ENCODE peak calls at places on chromosomes 5 and 9, in seven cellular contexts. Q is psoas muscle, R is uterus, I is stomach, Z is ovary, G is amniotic stem cell, N is mesendoderm. A is an unnamed sample.

GRCh38 chr5:134177197-134178171 is 734 bp upstream of the SKP1 start:
- DNase-seq in Q (peak; percentile 72), R (peak; percentile 69), I (peak; percentile 70), Z (peak; percentile 49), G (peak; percentile 42), N (peak; percentile 85), A (no peak)

GRCh38 chr9:23851024-23851629 is 25.1 kb upstream of the ELAVL2 start:
- DNase-seq in Q (no peak), R (no peak), I (no peak), Z (no peak), G (no peak), N (peak; percentile 67), A (peak; percentile 41)

GRCh38 chr5:171023508-171023907 is 161.7 kb downstream of the RANBP17 start:
- DNase-seq in Q (no peak), R (no peak), I (no peak), Z (no peak), G (no peak), N (peak; percentile 10), A (no peak)

GRCh38 chr9:87292449-87293191 is 205.0 kb upstream of the DAPK1 start:
- DNase-seq in Q (no peak), R (no peak), I (no peak), Z (no peak), G (no peak), N (no peak), A (no peak)

GRCh38 chr5:180492226-180492903 is 1.8 kb upstream of the CNOT6 start:
- DNase-seq in Q (no peak), R (no peak), I (no peak), Z (no peak), G (no peak), N (no peak), A (no peak)

GRCh38 chr9:128787583-128788156 is 617 bp downstream of the TBC1D13 start:
- DNase-seq in Q (no peak), R (peak; percentile 22), I (no peak), Z (no peak), G (no peak), N (peak; percentile 41), A (no peak)

GRCh38 chr5:175831507-175831906 is 39.9 kb upstream of the CPLX2 start:
- DNase-seq in Q (no peak), R (no peak), I (no peak), Z (no peak), G (no peak), N (peak; percentile 45), A (no peak)

GRCh38 chr5:101160002-101160401 is 256.9 kb upstream of the ST8SIA4 start:
- DNase-seq in Q (no peak), R (no peak), I (no peak), Z (no peak), G (no peak), N (no peak), A (no peak)

GRCh38 chr9:110142868-110143866 is 64.8 kb downstream of the C9orf152 start:
- DNase-seq in Q (no peak), R (no peak), I (no peak), Z (no peak), G (no peak), N (no peak), A (no peak)

GRCh38 chr5:35853652-35854051 is 3.0 kb upstream of the IL7R start:
- DNase-seq in Q (peak; percentile 15), R (peak; percentile 18), I (no peak), Z (no peak), G (no peak), N (no peak), A (no peak)

GRCh38 chr9:38347946-38348345 is 44.6 kb upstream of the ALDH1B1 start:
- DNase-seq in Q (no peak), R (no peak), I (no peak), Z (no peak), G (no peak), N (no peak), A (no peak)

GRCh38 chr9:129737479-129738269 is 15.2 kb downstream of the PTGES start:
- DNase-seq in Q (peak; percentile 85), R (peak; percentile 85), I (peak; percentile 92), Z (peak; percentile 87), G (peak; percentile 42), N (peak; percentile 82), A (peak; percentile 86)

GRCh38 chr9:79471577-79472543 is 99.9 kb upstream of the TLE4 start:
- DNase-seq in Q (peak; percentile 38), R (peak; percentile 42), I (peak; percentile 56), Z (peak; percentile 74), G (peak; percentile 44), N (peak; percentile 27), A (peak; percentile 60)

GRCh38 chr5:112738180-112738560 is 485 bp downstream of the APC start:
- DNase-seq in Q (no peak), R (no peak), I (no peak), Z (no peak), G (no peak), N (peak; percentile 57), A (no peak)

A was measured in right lobe of liver.